ENCODE peak calls at places on chromosome 5, in four cellular contexts. One of them, this sample, is unnamed. For H3K36me3, the result is how much of the 10 kb centered on the place peaks cover.

GRCh38 chr5:172688735-172689572 is 47.9 kb downstream of the NEURL1B start:
- DNase-seq in Caco-2: no peak
- DNase-seq in A673: no peak
- DNase-seq in tibial artery: peak
- DNase-seq in this sample: no peak

GRCh38 chr5:62167651-62168050 is 138.4 kb upstream of the KIF2A start:
- DNase-seq in tibial artery: no peak
- DNase-seq in A673: no peak
- DNase-seq in Caco-2: no peak
- DNase-seq in this sample: no peak

GRCh38 chr5:56819027-56819881 is 3.9 kb downstream of the MAP3K1 start:
- DNase-seq in A673: peak
- DNase-seq in Caco-2: no peak
- DNase-seq in tibial artery: no peak
- DNase-seq in this sample: no peak

GRCh38 chr5:50658243-50658642 is 8.2 kb upstream of the PARP8 start:
- DNase-seq in Caco-2: no peak
- DNase-seq in tibial artery: no peak
- DNase-seq in A673: no peak
- DNase-seq in this sample: no peak

GRCh38 chr5:169788168-169788567 is 151.1 kb downstream of the DOCK2 start:
- DNase-seq in tibial artery: no peak
- DNase-seq in Caco-2: no peak
- DNase-seq in A673: peak
- DNase-seq in this sample: no peak

GRCh38 chr5:99032234-99033013 is 103.6 kb upstream of the CHD1 start:
- DNase-seq in Caco-2: peak
- DNase-seq in A673: peak
- DNase-seq in tibial artery: peak
- DNase-seq in this sample: peak

GRCh38 chr5:54449923-54450322 is 5.6 kb upstream of the HSPB3 start:
- DNase-seq in Caco-2: no peak
- DNase-seq in tibial artery: no peak
- DNase-seq in A673: no peak
- DNase-seq in this sample: no peak

GRCh38 chr5:170479484-170479883 is 24.3 kb upstream of the KCNIP1 start:
- DNase-seq in tibial artery: no peak
- DNase-seq in A673: peak
- DNase-seq in Caco-2: no peak
- DNase-seq in this sample: no peak

GRCh38 chr5:60260658-60261057 is 367.1 kb upstream of the PDE4D start:
- DNase-seq in tibial artery: no peak
- DNase-seq in Caco-2: no peak
- DNase-seq in A673: no peak
- DNase-seq in this sample: no peak

GRCh38 chr5:66009277-66009676 is 82.9 kb downstream of the ERBIN start:
- DNase-seq in A673: no peak
- DNase-seq in Caco-2: no peak
- DNase-seq in tibial artery: no peak
- DNase-seq in this sample: no peak

GRCh38 chr5:56211298-56211865 is 21.7 kb downstream of the ANKRD55 start:
- DNase-seq in tibial artery: no peak
- DNase-seq in A673: no peak
- DNase-seq in Caco-2: peak
- DNase-seq in this sample: no peak

GRCh38 chr5:172379481-172379880 is 74.8 kb downstream of the SH3PXD2B start:
- DNase-seq in A673: no peak
- DNase-seq in Caco-2: peak
- DNase-seq in tibial artery: no peak
- DNase-seq in this sample: no peak

GRCh38 chr5:142422426-142422825 is 97.6 kb upstream of the SPRY4 start:
- DNase-seq in A673: no peak
- DNase-seq in tibial artery: no peak
- DNase-seq in Caco-2: no peak
- DNase-seq in this sample: no peak

GRCh38 chr5:138245717-138246116 is 28.7 kb downstream of the GFRA3 start:
- DNase-seq in Caco-2: no peak
- DNase-seq in A673: no peak
- DNase-seq in tibial artery: no peak
- DNase-seq in this sample: no peak

GRCh38 chr5:162068412-162068811 is 839 bp downstream of the GABRG2 start:
- DNase-seq in Caco-2: peak
- DNase-seq in tibial artery: no peak
- DNase-seq in A673: peak
- DNase-seq in this sample: peak

DNA sequence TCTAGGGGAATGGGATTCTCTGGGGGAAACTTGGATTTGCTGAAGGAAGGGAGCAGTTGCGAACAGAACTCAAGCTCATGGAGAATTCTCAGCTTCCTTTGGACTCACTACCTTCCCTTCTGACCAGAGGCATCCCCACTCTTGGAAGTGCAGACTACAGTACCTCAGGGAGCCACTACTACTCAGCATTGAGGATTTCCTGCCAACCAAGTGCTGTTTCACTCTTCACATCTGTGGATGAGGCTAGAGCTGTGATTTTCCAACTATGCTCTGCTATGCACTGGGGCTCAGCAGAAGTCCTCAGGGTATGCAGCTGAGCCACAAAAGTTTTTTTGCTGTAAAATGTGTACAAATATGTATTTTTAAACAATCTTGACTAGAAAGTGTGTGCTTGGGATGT is 43.8 kb downstream of the MACROH2A1 start:
- DNase-seq in A673: no peak
- DNase-seq in Caco-2: no peak
- DNase-seq in tibial artery: no peak
- DNase-seq in this sample: no peak
- H3K36me3 ChIP-seq in A673: under half
- H3K36me3 ChIP-seq in Caco-2: under half
- H3K36me3 ChIP-seq in tibial artery: under half
- H3K36me3 ChIP-seq in this sample: under half

GRCh38 chr5:179803651-179804598 is 2.7 kb downstream of the MGAT4B start:
- DNase-seq in A673: no peak
- DNase-seq in tibial artery: no peak
- DNase-seq in Caco-2: no peak
- DNase-seq in this sample: no peak
- H3K4me3 ChIP-seq in A673: no peak
- H3K4me3 ChIP-seq in tibial artery: no peak
- H3K4me3 ChIP-seq in Caco-2: no peak
- H3K4me3 ChIP-seq in this sample: no peak

GRCh38 chr5:139287890-139288635 is 5.5 kb upstream of the MATR3 start:
- DNase-seq in A673: no peak
- DNase-seq in Caco-2: no peak
- DNase-seq in tibial artery: no peak
- DNase-seq in this sample: no peak
- H3K36me3 ChIP-seq in A673: under half
- H3K36me3 ChIP-seq in Caco-2: under half
- H3K36me3 ChIP-seq in tibial artery: under half
- H3K36me3 ChIP-seq in this sample: under half

DNA sequence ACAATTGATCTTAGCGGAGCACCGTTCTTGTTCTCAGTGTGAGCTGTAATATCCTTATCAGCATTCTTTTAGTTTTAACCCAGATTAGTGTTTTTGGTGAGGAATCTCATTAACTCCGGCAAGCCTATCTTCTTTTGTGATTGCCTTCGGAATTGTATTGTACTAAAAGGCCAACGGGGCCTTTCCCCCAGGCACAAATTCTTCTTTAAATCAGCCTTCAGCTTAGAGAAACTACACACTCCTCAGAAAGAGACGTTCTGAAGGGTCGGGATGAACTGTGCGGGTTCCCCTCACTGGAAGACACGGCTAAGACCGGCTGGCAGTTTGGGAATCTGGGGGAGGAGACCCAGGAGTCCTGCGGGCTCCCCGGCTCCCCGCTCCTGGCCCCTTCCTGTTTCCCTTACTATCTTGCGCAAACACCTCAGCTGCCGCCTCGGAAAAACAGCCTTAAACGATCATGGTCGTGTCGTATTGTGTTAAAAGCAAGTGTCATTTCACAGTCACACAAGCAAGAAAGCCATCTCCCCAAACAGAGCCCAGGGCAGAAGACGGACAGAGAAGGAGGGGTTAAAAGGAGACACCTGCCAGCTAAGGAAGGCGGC is 353.1 kb upstream of the IRX2 start:
- DNase-seq in Caco-2: no peak
- DNase-seq in tibial artery: no peak
- DNase-seq in A673: no peak
- DNase-seq in this sample: no peak
- H3K4me3 ChIP-seq in Caco-2: no peak
- H3K4me3 ChIP-seq in tibial artery: no peak
- H3K4me3 ChIP-seq in A673: no peak
- H3K4me3 ChIP-seq in this sample: no peak

GRCh38 chr5:72845889-72846288 is 29.4 kb downstream of the TNPO1 start:
- DNase-seq in Caco-2: no peak
- DNase-seq in A673: no peak
- DNase-seq in tibial artery: no peak
- DNase-seq in this sample: no peak

GRCh38 chr5:72847439-72847838 is 31.0 kb downstream of the TNPO1 start:
- DNase-seq in tibial artery: no peak
- DNase-seq in A673: no peak
- DNase-seq in Caco-2: no peak
- DNase-seq in this sample: no peak

GRCh38 chr5:72848474-72849428 is 32.3 kb downstream of the TNPO1 start:
- DNase-seq in tibial artery: peak
- DNase-seq in Caco-2: peak
- DNase-seq in A673: peak
- DNase-seq in this sample: no peak

GRCh38 chr5:72847989-72848473 is 31.6 kb downstream of the TNPO1 start:
- DNase-seq in A673: peak
- DNase-seq in tibial artery: peak
- DNase-seq in Caco-2: peak
- DNase-seq in this sample: peak

DNA sequence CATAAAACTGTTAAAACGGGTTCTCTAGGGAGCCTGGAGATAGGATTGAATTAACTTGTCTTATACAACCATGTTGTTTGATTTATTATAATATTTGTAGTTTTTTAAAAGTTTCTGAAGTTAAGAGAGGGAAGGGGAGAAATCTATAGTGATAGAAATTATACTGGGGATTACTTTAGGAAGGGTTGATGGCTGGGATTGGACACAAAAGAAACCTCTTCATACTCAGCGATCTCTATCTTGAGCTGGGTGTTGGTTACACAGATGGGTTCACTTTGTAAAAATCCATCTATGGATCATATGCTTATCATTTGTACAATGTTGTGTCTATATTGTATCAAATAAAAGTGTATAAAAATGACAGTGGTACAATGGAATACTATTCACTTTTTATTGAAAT is 30.0 kb downstream of the TNPO1 start:
- DNase-seq in Caco-2: no peak
- DNase-seq in tibial artery: no peak
- DNase-seq in A673: no peak
- DNase-seq in this sample: no peak
- H3K36me3 ChIP-seq in Caco-2: under half
- H3K36me3 ChIP-seq in tibial artery: under half
- H3K36me3 ChIP-seq in A673: under half
- H3K36me3 ChIP-seq in this sample: under half

GRCh38 chr5:140926903-140927573 is 939 bp downstream of the PCDHAC1 start:
- DNase-seq in tibial artery: no peak
- DNase-seq in Caco-2: no peak
- DNase-seq in A673: peak
- DNase-seq in this sample: peak
- H3K4me3 ChIP-seq in tibial artery: peak
- H3K4me3 ChIP-seq in Caco-2: no peak
- H3K4me3 ChIP-seq in A673: peak
- H3K4me3 ChIP-seq in this sample: peak

GRCh38 chr5:180848265-180848664 is 12.8 kb downstream of the ZFP62 start:
- DNase-seq in A673: no peak
- DNase-seq in tibial artery: no peak
- DNase-seq in Caco-2: no peak
- DNase-seq in this sample: no peak

GRCh38 chr5:180848878-180849277 is 12.2 kb downstream of the ZFP62 start:
- DNase-seq in tibial artery: no peak
- DNase-seq in Caco-2: no peak
- DNase-seq in A673: no peak
- DNase-seq in this sample: no peak

GRCh38 chr5:180850434-180851078 is 10.5 kb downstream of the ZFP62 start:
- DNase-seq in tibial artery: no peak
- DNase-seq in A673: no peak
- DNase-seq in Caco-2: no peak
- DNase-seq in this sample: no peak

GRCh38 chr5:180852510-180852909 is 8.6 kb downstream of the ZFP62 start:
- DNase-seq in A673: no peak
- DNase-seq in Caco-2: no peak
- DNase-seq in tibial artery: no peak
- DNase-seq in this sample: no peak

DNA sequence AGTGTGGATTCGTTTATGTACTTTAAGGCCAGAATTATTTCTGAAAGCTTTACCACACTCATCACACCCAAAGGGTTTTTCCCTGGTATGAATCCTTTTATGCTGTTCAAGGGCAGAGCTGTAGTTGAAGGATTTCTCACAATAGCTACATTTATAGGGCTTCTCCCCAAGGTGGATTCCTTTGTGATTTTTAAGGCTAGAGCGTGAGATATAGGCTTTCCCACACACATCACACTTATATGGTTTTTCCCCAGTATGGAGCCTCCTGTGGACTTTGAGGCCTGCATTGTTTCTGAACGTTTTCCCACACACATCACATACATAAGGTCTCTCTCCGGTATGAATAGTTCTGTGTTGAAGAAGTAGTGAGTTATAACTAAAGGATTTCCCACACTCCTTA is 11.2 kb downstream of the ZFP62 start:
- DNase-seq in A673: no peak
- DNase-seq in tibial artery: no peak
- DNase-seq in Caco-2: no peak
- DNase-seq in this sample: no peak
- H3K36me3 ChIP-seq in A673: half or more
- H3K36me3 ChIP-seq in tibial artery: half or more
- H3K36me3 ChIP-seq in Caco-2: under half
- H3K36me3 ChIP-seq in this sample: under half

DNA sequence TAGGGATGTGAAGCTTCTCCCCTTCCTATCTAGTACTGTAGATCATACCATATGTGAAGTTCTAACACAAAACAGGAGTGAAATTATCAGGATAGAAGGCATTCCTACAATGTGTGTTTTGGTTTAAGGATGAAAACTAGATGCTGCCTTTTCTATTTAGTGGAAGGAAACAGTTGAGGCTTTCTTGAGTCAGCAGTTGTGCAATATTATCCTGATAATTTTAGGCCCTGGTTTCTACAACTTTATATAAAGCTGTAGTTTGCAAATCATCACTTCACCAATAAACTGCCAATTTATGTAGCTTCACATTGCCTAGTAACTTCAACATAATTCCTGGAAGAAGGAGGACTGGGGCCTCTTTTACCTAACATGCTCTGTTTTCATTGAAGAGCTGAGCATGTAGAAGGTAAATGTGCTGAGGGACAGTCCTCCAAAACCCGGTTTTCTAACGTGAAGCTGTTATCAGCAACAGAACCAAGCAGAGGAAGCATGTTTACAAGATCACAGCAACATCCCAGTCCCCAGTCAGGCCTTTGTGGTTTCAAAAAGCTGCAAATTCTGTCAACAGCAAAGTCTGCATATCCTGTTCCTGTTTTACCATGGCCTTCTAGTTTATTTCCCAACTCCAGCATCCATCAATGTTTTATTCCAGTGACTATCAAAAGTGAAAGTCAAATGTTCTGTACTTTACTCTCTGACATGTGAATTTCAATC is 513.4 kb upstream of the MEF2C start:
- DNase-seq in A673: no peak
- DNase-seq in tibial artery: no peak
- DNase-seq in Caco-2: no peak
- DNase-seq in this sample: no peak
- H3K4me3 ChIP-seq in A673: no peak
- H3K4me3 ChIP-seq in tibial artery: no peak
- H3K4me3 ChIP-seq in Caco-2: no peak
- H3K4me3 ChIP-seq in this sample: no peak